ENCODE peak calls at places on chromosomes 3 and 15, in four cellular contexts. A, Z, C and F are unnamed samples.

GRCh38 chr3:13484861-13485590 is 4.9 kb downstream of the HDAC11 start:
- DNase-seq in A (peak), C (no peak), Z (peak), F (no peak)

GRCh38 chr15:75182187-75183131 is 19.2 kb upstream of the C15orf39 start:
- DNase-seq in A (no peak), C (no peak), Z (peak), F (no peak)

GRCh38 chr15:39144051-39144450 is 436.8 kb upstream of the THBS1 start:
- DNase-seq in A (no peak), C (no peak), Z (no peak), F (no peak)

GRCh38 chr15:27095809-27096580 is 125.0 kb downstream of the GABRG3 start:
- DNase-seq in Z (no peak), C (no peak), A (no peak), F (no peak)

GRCh38 chr3:12870942-12871341 is 29.6 kb upstream of the RPL32 start:
- DNase-seq in Z (no peak), C (no peak), A (no peak), F (no peak)

GRCh38 chr3:124510290-124510689 is 220.0 kb upstream of the UMPS start:
- DNase-seq in C (no peak), A (no peak), Z (no peak), F (no peak)

GRCh38 chr3:179194931-179195330 is 46.8 kb downstream of the PIK3CA start:
- DNase-seq in A (no peak), C (no peak), Z (no peak), F (no peak)

GRCh38 chr15:59186501-59186900 is 20.1 kb upstream of the LDHAL6B start:
- DNase-seq in Z (no peak), A (no peak), C (no peak), F (no peak)

GRCh38 chr3:41356775-41357174 is 157.5 kb downstream of the CTNNB1 start:
- DNase-seq in C (no peak), Z (no peak), A (no peak), F (no peak)

GRCh38 chr3:21979706-21980105 is 228.7 kb upstream of the ZNF385D start:
- DNase-seq in C (no peak), Z (peak), A (no peak), F (no peak)

GRCh38 chr3:39141211-39141995 is 12.0 kb downstream of the CSRNP1 start:
- DNase-seq in Z (no peak), A (peak), C (no peak), F (no peak)

GRCh38 chr3:38130219-38130618 is 6.7 kb downstream of the ACAA1 start:
- DNase-seq in C (no peak), A (no peak), Z (no peak), F (no peak)

GRCh38 chr3:112027839-112028238 is 6.7 kb upstream of the TMPRSS7 start:
- DNase-seq in C (no peak), A (no peak), Z (no peak), F (no peak)

GRCh38 chr15:69648215-69648614 is 195.6 kb downstream of the RPLP1 start:
- DNase-seq in A (no peak), Z (no peak), C (no peak), F (no peak)

DNA sequence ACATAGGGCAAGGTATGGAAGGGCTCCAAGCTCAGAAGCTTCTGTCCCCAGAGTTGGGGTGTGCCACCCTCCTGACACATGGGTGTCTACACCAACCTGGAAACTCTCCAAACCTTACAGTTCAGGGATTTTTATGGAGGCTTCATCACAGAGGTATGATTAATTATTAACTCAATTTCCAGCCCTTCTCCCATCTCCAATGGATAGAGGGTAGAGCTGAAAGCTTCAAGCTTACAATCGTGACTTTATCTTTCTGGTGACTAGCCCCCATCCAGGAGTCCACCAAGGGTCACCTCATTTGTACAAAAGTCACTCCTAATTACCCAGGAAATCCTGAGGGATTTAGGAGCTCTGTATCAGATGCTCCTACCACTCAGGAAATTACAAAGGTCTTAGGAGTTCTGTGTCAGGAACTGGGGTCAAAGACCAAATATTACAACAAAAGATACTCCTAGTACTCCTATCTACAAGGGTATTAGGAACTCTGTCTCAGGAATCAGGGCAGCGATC is 62.7 kb downstream of the TFDP2 start:
- DNase-seq in Z (peak), C (no peak), A (no peak), F (no peak)
- TF ChIP-seq FOXM1 in Z (no peak), C (no peak), A (no peak), F (no peak)

GRCh38 chr3:134357914-134358811 is 16.1 kb downstream of the AMOTL2 start:
- DNase-seq in C (no peak), Z (peak), A (peak), F (no peak)
- TF ChIP-seq FOXK2 in C (no peak), Z (no peak), A (no peak), F (no peak)

GRCh38 chr3:98581474-98581873 is 11.9 kb downstream of the CPOX start:
- DNase-seq in Z (no peak), A (no peak), C (no peak), F (no peak)

GRCh38 chr3:98573231-98573728 is 20.1 kb downstream of the CPOX start:
- DNase-seq in A (peak), Z (no peak), C (no peak), F (no peak)

GRCh38 chr3:98574157-98574556 is 19.3 kb downstream of the CPOX start:
- DNase-seq in A (no peak), C (no peak), Z (no peak), F (no peak)

GRCh38 chr3:98580774-98581365 is 12.5 kb downstream of the CPOX start:
- DNase-seq in C (no peak), A (no peak), Z (no peak), F (no peak)

DNA sequence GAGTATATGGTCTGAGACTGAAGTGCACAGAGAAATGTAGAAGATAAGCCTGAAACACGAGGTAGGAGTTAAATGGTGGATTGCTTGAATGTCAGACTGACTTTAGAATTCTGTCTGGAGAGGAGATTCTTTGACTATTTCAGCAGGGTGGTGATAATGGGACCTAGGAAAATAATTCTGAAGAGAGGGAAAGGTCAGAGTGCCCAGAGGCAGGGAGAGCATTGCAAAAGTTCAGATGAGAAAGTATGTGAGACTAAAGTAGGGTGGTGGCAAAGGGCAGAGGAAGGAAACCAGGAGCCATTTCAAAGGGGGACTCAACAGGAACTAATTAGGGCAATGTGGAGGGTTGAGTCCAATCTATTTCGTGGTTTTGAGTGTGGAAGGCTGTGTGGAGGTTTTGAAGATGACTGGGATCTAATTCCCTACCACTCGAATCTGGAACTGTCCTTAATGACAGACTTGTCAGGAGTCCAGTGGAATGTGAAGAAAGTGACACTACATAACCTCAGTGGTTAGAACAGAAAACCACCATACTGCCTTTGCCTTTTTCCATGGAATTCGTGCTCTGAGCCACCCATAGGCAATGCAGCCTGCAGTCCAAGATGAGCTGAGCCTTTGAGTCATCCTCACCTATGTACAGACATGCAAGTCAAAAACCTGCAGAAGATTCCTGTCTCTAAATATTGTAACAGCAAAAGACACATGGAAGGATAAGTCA is 16.1 kb downstream of the CPOX start:
- DNase-seq in C (no peak), A (no peak), Z (no peak), F (no peak)
- TF ChIP-seq BHLHE40 in C (no peak), A (no peak), Z (no peak), F (no peak)

GRCh38 chr15:23694592-23694991 is 7.5 kb upstream of the NDN start:
- DNase-seq in Z (no peak), C (no peak), A (no peak), F (no peak)
- TF ChIP-seq FOXM1 in Z (no peak), C (no peak), A (no peak), F (no peak)

DNA sequence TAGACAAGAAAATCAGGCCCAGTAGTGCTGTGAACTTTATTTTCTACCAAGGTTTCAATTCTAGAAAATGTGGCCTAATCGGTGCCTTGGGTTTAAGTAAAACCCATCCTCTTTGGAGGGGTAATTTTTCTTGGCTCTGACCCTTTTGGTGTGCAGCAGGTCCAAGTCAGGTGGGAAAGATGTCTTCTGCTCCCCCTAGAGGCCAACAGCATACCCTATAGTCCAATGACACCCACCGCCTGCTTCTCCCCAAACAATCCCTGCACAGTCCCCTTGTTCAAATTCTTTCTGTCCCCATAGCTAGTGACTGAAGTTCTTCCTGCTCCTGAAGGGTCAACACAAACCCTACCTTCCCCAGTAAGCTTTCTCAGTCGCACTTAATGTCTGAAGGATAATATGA is 261.8 kb upstream of the GOLGA6L4 start:
- DNase-seq in A (peak), Z (peak), C (no peak), F (peak)
- TF ChIP-seq FOXK2 in A (no peak), Z (no peak), C (no peak), F (no peak)

GRCh38 chr15:84671211-84671610 is 13.2 kb upstream of the NMB start:
- DNase-seq in C (no peak), A (no peak), Z (no peak), F (no peak)

GRCh38 chr15:84668221-84668982 is 10.4 kb upstream of the NMB start:
- DNase-seq in Z (no peak), A (no peak), C (no peak), F (no peak)

GRCh38 chr15:84666373-84666772 is 8.4 kb upstream of the NMB start:
- DNase-seq in Z (no peak), C (no peak), A (no peak), F (no peak)

GRCh38 chr15:84669726-84670125 is 11.7 kb upstream of the NMB start:
- DNase-seq in C (no peak), Z (no peak), A (no peak), F (no peak)
- TF ChIP-seq BHLHE40 in C (no peak), Z (no peak), A (no peak), F (no peak)

DNA sequence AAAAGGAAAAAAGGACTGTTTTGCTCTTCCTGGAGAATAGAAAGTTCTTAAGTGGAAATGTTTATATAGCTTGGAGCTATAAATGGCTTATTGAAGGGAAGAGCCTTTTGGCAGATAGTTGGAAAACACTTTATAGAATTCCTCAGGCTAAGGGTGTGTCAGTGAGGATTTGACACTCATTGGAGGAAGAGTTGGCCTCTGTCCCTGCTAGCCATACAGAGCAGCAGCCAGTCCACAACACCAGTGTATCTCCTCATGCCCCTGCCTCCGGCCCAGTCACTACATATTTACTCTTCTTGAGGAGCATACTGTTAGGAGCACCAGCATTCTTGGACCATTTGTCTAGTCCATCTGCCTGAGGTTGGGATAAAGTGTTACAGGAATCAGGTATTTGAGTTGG is 36.2 kb downstream of the KLHL18 start:
- DNase-seq in C (no peak), Z (no peak), A (no peak), F (no peak)
- TF ChIP-seq FOXM1 in C (no peak), Z (no peak), A (no peak), F (no peak)